ENCODE peak calls at places on chromosomes 2 and 18, in ten cellular contexts. B, P, X, V, Q, Y, Z, N, L and W are unnamed samples.

GRCh38 chr18:76968073-76968472 is 145.7 kb downstream of the ZNF236 start:
- DNase-seq in B (no peak), P (peak), X (no peak), V (no peak), Q (peak), Y (no peak), Z (no peak), N (no peak), L (no peak), W (no peak)

GRCh38 chr2:109497911-109498870 is 115.6 kb downstream of the SEPTIN10 start:
- DNase-seq in B (no peak), P (no peak), X (no peak), V (no peak), Q (no peak), Y (no peak), Z (peak), N (no peak), L (no peak), W (no peak)

GRCh38 chr2:109065335-109065734 is 63.7 kb upstream of the SH3RF3 start:
- DNase-seq in B (no peak), P (no peak), X (no peak), V (no peak), Q (no peak), Y (no peak), Z (no peak), N (no peak), L (no peak), W (no peak)

GRCh38 chr2:37389395-37389794 is 45.0 kb downstream of the QPCT start:
- DNase-seq in B (peak), P (no peak), X (no peak), V (no peak), Q (no peak), Y (no peak), Z (no peak), N (no peak), L (no peak), W (no peak)

GRCh38 chr2:5549061-5549601 is 143.1 kb upstream of the SOX11 start:
- DNase-seq in B (no peak), P (no peak), X (no peak), V (no peak), Q (peak), Y (no peak), Z (no peak), N (no peak), L (peak), W (peak)

GRCh38 chr2:39403311-39403710 is 33.8 kb downstream of the MAP4K3 start:
- DNase-seq in B (peak), P (no peak), X (no peak), V (no peak), Q (no peak), Y (peak), Z (no peak), N (no peak), L (no peak), W (no peak)

GRCh38 chr18:31566576-31567306 is 24.9 kb upstream of the TTR start:
- DNase-seq in B (no peak), P (no peak), X (no peak), V (no peak), Q (no peak), Y (no peak), Z (no peak), N (no peak), L (peak), W (no peak)

GRCh38 chr2:71615769-71616730 is 162.7 kb downstream of the DYSF start:
- DNase-seq in B (peak), P (peak), X (no peak), V (no peak), Q (no peak), Y (no peak), Z (no peak), N (no peak), L (no peak), W (no peak)

GRCh38 chr2:61582191-61582590 is 44.0 kb upstream of the XPO1 start:
- DNase-seq in B (no peak), P (no peak), X (no peak), V (no peak), Q (peak), Y (no peak), Z (no peak), N (no peak), L (peak), W (no peak)

GRCh38 chr2:109341363-109341762 is 212.4 kb downstream of the SH3RF3 start:
- DNase-seq in B (no peak), P (no peak), X (no peak), V (no peak), Q (no peak), Y (no peak), Z (no peak), N (no peak), L (no peak), W (no peak)

GRCh38 chr2:134500211-134500935 is 218.4 kb downstream of the TMEM163 start:
- DNase-seq in B (no peak), P (no peak), X (no peak), V (no peak), Q (no peak), Y (no peak), Z (no peak), N (no peak), L (peak), W (no peak)

GRCh38 chr2:10009271-10009810 is 34.0 kb upstream of the KLF11 start:
- DNase-seq in B (no peak), P (no peak), X (no peak), V (no peak), Q (no peak), Y (no peak), Z (no peak), N (no peak), L (no peak), W (no peak)

GRCh38 chr18:46073474-46074331 is 1.6 kb upstream of the PSTPIP2 start:
- DNase-seq in B (peak), P (peak), X (peak), V (no peak), Q (peak), Y (peak), Z (no peak), N (peak), L (peak), W (peak)

GRCh38 chr2:10269291-10269690 is 33.4 kb upstream of the HPCAL1 start:
- DNase-seq in B (no peak), P (peak), X (no peak), V (no peak), Q (no peak), Y (no peak), Z (no peak), N (no peak), L (no peak), W (no peak)